ENCODE peak calls at places on chromosome 14, in nine cellular contexts. One of them, this sample, is unnamed. For H3K36me3, the result is how much of the 10 kb centered on the place peaks cover.

GRCh38 chr14:29927596-29928341 is at the start of gene PRKD1:
- DNase-seq in pancreas: peak
- DNase-seq in kidney: peak
- DNase-seq in SJCRH30: peak
- DNase-seq in heart left ventricle: peak
- DNase-seq in colonic mucosa: peak
- DNase-seq in psoas muscle: peak
- DNase-seq in mucosa of descending colon: peak
- DNase-seq in CD4-positive, CD25-positive, alpha-beta regulatory T cell: no peak
- DNase-seq in this sample: peak

GRCh38 chr14:100789460-100790417 is 36.2 kb upstream of the MEG3 start:
- DNase-seq in pancreas: no peak
- DNase-seq in kidney: no peak
- DNase-seq in SJCRH30: peak
- DNase-seq in heart left ventricle: no peak
- DNase-seq in colonic mucosa: no peak
- DNase-seq in psoas muscle: no peak
- DNase-seq in mucosa of descending colon: no peak
- DNase-seq in CD4-positive, CD25-positive, alpha-beta regulatory T cell: no peak
- DNase-seq in this sample: no peak

GRCh38 chr14:95695913-95696312 is 9.7 kb downstream of the TCL1B start:
- DNase-seq in pancreas: no peak
- DNase-seq in kidney: no peak
- DNase-seq in SJCRH30: no peak
- DNase-seq in heart left ventricle: no peak
- DNase-seq in colonic mucosa: no peak
- DNase-seq in psoas muscle: no peak
- DNase-seq in mucosa of descending colon: no peak
- DNase-seq in CD4-positive, CD25-positive, alpha-beta regulatory T cell: no peak
- DNase-seq in this sample: no peak

GRCh38 chr14:20305265-20306078 is at the start of gene TTC5:
- DNase-seq in pancreas: peak
- DNase-seq in kidney: peak
- DNase-seq in SJCRH30: peak
- DNase-seq in heart left ventricle: peak
- DNase-seq in colonic mucosa: peak
- DNase-seq in psoas muscle: peak
- DNase-seq in mucosa of descending colon: peak
- DNase-seq in CD4-positive, CD25-positive, alpha-beta regulatory T cell: peak
- DNase-seq in this sample: peak

GRCh38 chr14:69673578-69674305 is 62.3 kb downstream of the SUSD6 start:
- DNase-seq in pancreas: no peak
- DNase-seq in kidney: no peak
- DNase-seq in SJCRH30: no peak
- DNase-seq in heart left ventricle: no peak
- DNase-seq in colonic mucosa: no peak
- DNase-seq in psoas muscle: no peak
- DNase-seq in mucosa of descending colon: no peak
- DNase-seq in CD4-positive, CD25-positive, alpha-beta regulatory T cell: no peak
- DNase-seq in this sample: no peak

GRCh38 chr14:67167420-67168109 is 21.7 kb upstream of the GARIN2 start:
- DNase-seq in pancreas: no peak
- DNase-seq in kidney: no peak
- DNase-seq in SJCRH30: no peak
- DNase-seq in heart left ventricle: no peak
- DNase-seq in colonic mucosa: no peak
- DNase-seq in psoas muscle: no peak
- DNase-seq in mucosa of descending colon: no peak
- DNase-seq in CD4-positive, CD25-positive, alpha-beta regulatory T cell: no peak
- DNase-seq in this sample: no peak

GRCh38 chr14:95305145-95305544 is 14.6 kb downstream of the CLMN start:
- DNase-seq in pancreas: no peak
- DNase-seq in kidney: no peak
- DNase-seq in SJCRH30: no peak
- DNase-seq in heart left ventricle: no peak
- DNase-seq in colonic mucosa: no peak
- DNase-seq in psoas muscle: no peak
- DNase-seq in mucosa of descending colon: no peak
- DNase-seq in CD4-positive, CD25-positive, alpha-beta regulatory T cell: no peak
- DNase-seq in this sample: no peak

GRCh38 chr14:69056389-69056788 is 77.3 kb upstream of the ACTN1 start:
- DNase-seq in pancreas: no peak
- DNase-seq in kidney: no peak
- DNase-seq in SJCRH30: no peak
- DNase-seq in heart left ventricle: no peak
- DNase-seq in colonic mucosa: no peak
- DNase-seq in psoas muscle: no peak
- DNase-seq in mucosa of descending colon: no peak
- DNase-seq in CD4-positive, CD25-positive, alpha-beta regulatory T cell: peak
- DNase-seq in this sample: no peak

GRCh38 chr14:55019968-55020554 is 6.8 kb downstream of the WDHD1 start:
- DNase-seq in pancreas: no peak
- DNase-seq in kidney: no peak
- DNase-seq in SJCRH30: no peak
- DNase-seq in heart left ventricle: no peak
- DNase-seq in colonic mucosa: no peak
- DNase-seq in psoas muscle: no peak
- DNase-seq in mucosa of descending colon: no peak
- DNase-seq in CD4-positive, CD25-positive, alpha-beta regulatory T cell: peak
- DNase-seq in this sample: no peak

GRCh38 chr14:102922490-102923200 is at the start of gene AMN:
- DNase-seq in pancreas: peak
- DNase-seq in kidney: peak
- DNase-seq in SJCRH30: no peak
- DNase-seq in heart left ventricle: no peak
- DNase-seq in colonic mucosa: peak
- DNase-seq in psoas muscle: no peak
- DNase-seq in mucosa of descending colon: peak
- DNase-seq in CD4-positive, CD25-positive, alpha-beta regulatory T cell: peak
- DNase-seq in this sample: no peak
- H3K4me3 ChIP-seq in pancreas: no peak
- H3K4me3 ChIP-seq in kidney: peak
- H3K4me3 ChIP-seq in SJCRH30: no peak
- H3K4me3 ChIP-seq in heart left ventricle: peak
- H3K4me3 ChIP-seq in colonic mucosa: peak
- H3K4me3 ChIP-seq in psoas muscle: peak
- H3K4me3 ChIP-seq in mucosa of descending colon: peak
- H3K4me3 ChIP-seq in CD4-positive, CD25-positive, alpha-beta regulatory T cell: no peak
- H3K4me3 ChIP-seq in this sample: peak

GRCh38 chr14:91313154-91313850 is 68.8 kb upstream of the GPR68 start:
- DNase-seq in pancreas: no peak
- DNase-seq in kidney: no peak
- DNase-seq in SJCRH30: no peak
- DNase-seq in heart left ventricle: no peak
- DNase-seq in colonic mucosa: no peak
- DNase-seq in psoas muscle: no peak
- DNase-seq in mucosa of descending colon: peak
- DNase-seq in CD4-positive, CD25-positive, alpha-beta regulatory T cell: no peak
- DNase-seq in this sample: no peak
- H3K36me3 ChIP-seq in pancreas: under half
- H3K36me3 ChIP-seq in kidney: under half
- H3K36me3 ChIP-seq in SJCRH30: under half
- H3K36me3 ChIP-seq in heart left ventricle: under half
- H3K36me3 ChIP-seq in colonic mucosa: under half
- H3K36me3 ChIP-seq in psoas muscle: under half
- H3K36me3 ChIP-seq in mucosa of descending colon: under half
- H3K36me3 ChIP-seq in CD4-positive, CD25-positive, alpha-beta regulatory T cell: half or more
- H3K36me3 ChIP-seq in this sample: under half

GRCh38 chr14:61706096-61706690 is 10.9 kb downstream of the HIF1A start:
- DNase-seq in pancreas: no peak
- DNase-seq in kidney: no peak
- DNase-seq in SJCRH30: no peak
- DNase-seq in heart left ventricle: no peak
- DNase-seq in colonic mucosa: no peak
- DNase-seq in psoas muscle: no peak
- DNase-seq in mucosa of descending colon: no peak
- DNase-seq in CD4-positive, CD25-positive, alpha-beta regulatory T cell: no peak
- DNase-seq in this sample: no peak
- H3K4me3 ChIP-seq in pancreas: no peak
- H3K4me3 ChIP-seq in kidney: no peak
- H3K4me3 ChIP-seq in SJCRH30: no peak
- H3K4me3 ChIP-seq in heart left ventricle: no peak
- H3K4me3 ChIP-seq in colonic mucosa: no peak
- H3K4me3 ChIP-seq in psoas muscle: no peak
- H3K4me3 ChIP-seq in mucosa of descending colon: no peak
- H3K4me3 ChIP-seq in CD4-positive, CD25-positive, alpha-beta regulatory T cell: peak
- H3K4me3 ChIP-seq in this sample: no peak

GRCh38 chr14:87934185-87934584 is 58.8 kb downstream of the GALC start:
- DNase-seq in pancreas: no peak
- DNase-seq in kidney: no peak
- DNase-seq in SJCRH30: no peak
- DNase-seq in heart left ventricle: no peak
- DNase-seq in colonic mucosa: no peak
- DNase-seq in psoas muscle: no peak
- DNase-seq in mucosa of descending colon: no peak
- DNase-seq in CD4-positive, CD25-positive, alpha-beta regulatory T cell: no peak
- DNase-seq in this sample: no peak
- H3K36me3 ChIP-seq in pancreas: under half
- H3K36me3 ChIP-seq in kidney: under half
- H3K36me3 ChIP-seq in SJCRH30: under half
- H3K36me3 ChIP-seq in heart left ventricle: half or more
- H3K36me3 ChIP-seq in colonic mucosa: under half
- H3K36me3 ChIP-seq in psoas muscle: under half
- H3K36me3 ChIP-seq in mucosa of descending colon: under half
- H3K36me3 ChIP-seq in CD4-positive, CD25-positive, alpha-beta regulatory T cell: under half
- H3K36me3 ChIP-seq in this sample: half or more

DNA sequence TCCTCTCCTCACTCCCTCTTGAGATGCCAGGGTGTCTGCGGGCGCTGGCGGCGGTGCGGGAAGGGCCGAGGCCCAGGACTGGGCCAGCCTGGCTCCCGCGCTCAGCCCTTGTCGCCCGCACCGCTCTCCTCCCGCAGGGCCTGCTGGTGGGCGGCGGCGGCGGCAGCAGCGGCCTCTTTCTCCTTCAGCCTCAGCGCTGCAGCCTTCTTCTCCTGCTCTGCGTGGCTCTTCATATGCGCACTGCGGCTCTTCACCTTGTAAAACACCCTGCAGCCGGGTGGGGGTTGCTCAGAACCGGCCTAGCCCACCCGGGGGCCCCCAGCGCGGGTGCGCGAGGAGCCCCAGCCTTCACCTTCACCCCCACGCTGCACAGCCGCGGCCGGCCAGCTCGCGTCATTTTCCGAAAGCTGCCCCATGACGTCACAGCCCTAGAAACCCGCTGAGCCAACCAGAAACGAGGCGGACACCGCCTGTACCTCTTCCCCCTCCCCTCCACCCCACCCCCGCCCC is 4.6 kb upstream of the PNMA1 start:
- DNase-seq in pancreas: no peak
- DNase-seq in kidney: peak
- DNase-seq in SJCRH30: no peak
- DNase-seq in heart left ventricle: no peak
- DNase-seq in colonic mucosa: no peak
- DNase-seq in psoas muscle: no peak
- DNase-seq in mucosa of descending colon: no peak
- DNase-seq in CD4-positive, CD25-positive, alpha-beta regulatory T cell: no peak
- DNase-seq in this sample: no peak
- H3K4me3 ChIP-seq in pancreas: no peak
- H3K4me3 ChIP-seq in kidney: no peak
- H3K4me3 ChIP-seq in SJCRH30: no peak
- H3K4me3 ChIP-seq in heart left ventricle: peak
- H3K4me3 ChIP-seq in colonic mucosa: no peak
- H3K4me3 ChIP-seq in psoas muscle: no peak
- H3K4me3 ChIP-seq in mucosa of descending colon: no peak
- H3K4me3 ChIP-seq in CD4-positive, CD25-positive, alpha-beta regulatory T cell: no peak
- H3K4me3 ChIP-seq in this sample: no peak

DNA sequence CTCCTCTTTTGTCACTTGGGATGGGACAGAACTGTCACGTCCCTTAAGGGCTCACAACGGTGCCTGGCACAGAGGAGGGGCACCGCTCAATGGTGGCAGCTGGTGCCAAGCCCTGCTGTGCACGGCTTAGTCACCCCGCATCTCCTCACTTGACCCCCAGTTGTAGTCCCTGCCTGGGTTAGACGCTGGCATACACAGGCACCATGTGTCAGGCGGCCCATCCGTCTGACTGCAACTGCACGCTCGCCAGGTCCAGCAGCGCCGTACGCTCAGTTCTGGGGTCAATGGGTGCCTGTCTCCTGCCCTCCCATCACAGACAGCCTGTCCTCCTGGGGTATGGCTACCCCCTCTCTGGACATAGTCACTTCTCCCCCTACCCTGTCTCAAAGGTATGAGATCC is 1.6 kb upstream of the PACS2 start:
- DNase-seq in pancreas: no peak
- DNase-seq in kidney: peak
- DNase-seq in SJCRH30: no peak
- DNase-seq in heart left ventricle: no peak
- DNase-seq in colonic mucosa: no peak
- DNase-seq in psoas muscle: no peak
- DNase-seq in mucosa of descending colon: no peak
- DNase-seq in CD4-positive, CD25-positive, alpha-beta regulatory T cell: no peak
- DNase-seq in this sample: no peak
- H3K36me3 ChIP-seq in pancreas: under half
- H3K36me3 ChIP-seq in kidney: under half
- H3K36me3 ChIP-seq in SJCRH30: under half
- H3K36me3 ChIP-seq in heart left ventricle: under half
- H3K36me3 ChIP-seq in colonic mucosa: under half
- H3K36me3 ChIP-seq in psoas muscle: under half
- H3K36me3 ChIP-seq in mucosa of descending colon: under half
- H3K36me3 ChIP-seq in CD4-positive, CD25-positive, alpha-beta regulatory T cell: under half
- H3K36me3 ChIP-seq in this sample: under half

GRCh38 chr14:36580141-36580855 is 2.1 kb downstream of the NKX2-8 start:
- DNase-seq in pancreas: peak
- DNase-seq in kidney: no peak
- DNase-seq in SJCRH30: no peak
- DNase-seq in heart left ventricle: no peak
- DNase-seq in colonic mucosa: no peak
- DNase-seq in psoas muscle: no peak
- DNase-seq in mucosa of descending colon: no peak
- DNase-seq in CD4-positive, CD25-positive, alpha-beta regulatory T cell: no peak
- DNase-seq in this sample: no peak

GRCh38 chr14:36580856-36581831 is 1.3 kb downstream of the NKX2-8 start:
- DNase-seq in pancreas: peak
- DNase-seq in kidney: peak
- DNase-seq in SJCRH30: no peak
- DNase-seq in heart left ventricle: no peak
- DNase-seq in colonic mucosa: no peak
- DNase-seq in psoas muscle: peak
- DNase-seq in mucosa of descending colon: no peak
- DNase-seq in CD4-positive, CD25-positive, alpha-beta regulatory T cell: peak
- DNase-seq in this sample: no peak

GRCh38 chr14:36583242-36584166 is 1.1 kb upstream of the NKX2-8 start:
- DNase-seq in pancreas: peak
- DNase-seq in kidney: no peak
- DNase-seq in SJCRH30: no peak
- DNase-seq in heart left ventricle: no peak
- DNase-seq in colonic mucosa: no peak
- DNase-seq in psoas muscle: no peak
- DNase-seq in mucosa of descending colon: no peak
- DNase-seq in CD4-positive, CD25-positive, alpha-beta regulatory T cell: no peak
- DNase-seq in this sample: no peak

GRCh38 chr14:36582874-36583241 is 444 bp upstream of the NKX2-8 start:
- DNase-seq in pancreas: no peak
- DNase-seq in kidney: no peak
- DNase-seq in SJCRH30: no peak
- DNase-seq in heart left ventricle: no peak
- DNase-seq in colonic mucosa: no peak
- DNase-seq in psoas muscle: no peak
- DNase-seq in mucosa of descending colon: no peak
- DNase-seq in CD4-positive, CD25-positive, alpha-beta regulatory T cell: no peak
- DNase-seq in this sample: no peak

GRCh38 chr14:36582011-36582873 is at the start of gene NKX2-8:
- DNase-seq in pancreas: peak
- DNase-seq in kidney: peak
- DNase-seq in SJCRH30: no peak
- DNase-seq in heart left ventricle: no peak
- DNase-seq in colonic mucosa: no peak
- DNase-seq in psoas muscle: no peak
- DNase-seq in mucosa of descending colon: no peak
- DNase-seq in CD4-positive, CD25-positive, alpha-beta regulatory T cell: no peak
- DNase-seq in this sample: no peak
- H3K4me3 ChIP-seq in pancreas: peak
- H3K4me3 ChIP-seq in kidney: peak
- H3K4me3 ChIP-seq in SJCRH30: no peak
- H3K4me3 ChIP-seq in heart left ventricle: peak
- H3K4me3 ChIP-seq in colonic mucosa: peak
- H3K4me3 ChIP-seq in psoas muscle: peak
- H3K4me3 ChIP-seq in mucosa of descending colon: no peak
- H3K4me3 ChIP-seq in CD4-positive, CD25-positive, alpha-beta regulatory T cell: no peak
- H3K4me3 ChIP-seq in this sample: no peak

This sample was measured in heart right ventricle.